ENCODE peak calls at places on chromosomes 16 and 17, in six cellular contexts. L is adrenal gland, P is heart left ventricle, R is tibial nerve, N is testis, T is stomach. M is an unnamed sample.

GRCh38 chr17:66437466-66438026 is 135.1 kb downstream of the PRKCA start:
- DNase-seq in L (no peak), P (no peak), R (no peak), N (no peak), T (no peak), M (no peak)

GRCh38 chr17:40818733-40819527 is 3.5 kb downstream of the KRT10 start:
- DNase-seq in L (peak), P (peak), R (peak), N (peak), T (peak), M (peak)

GRCh38 chr17:40378966-40379365 is 14.4 kb upstream of the GJD3 start:
- DNase-seq in L (no peak), P (no peak), R (no peak), N (no peak), T (no peak), M (no peak)

GRCh38 chr16:14186007-14186953 is 115.2 kb downstream of the MRTFB start:
- DNase-seq in L (no peak), P (peak), R (no peak), N (no peak), T (no peak), M (peak)

GRCh38 chr16:74868501-74868900 is 93.9 kb upstream of the FA2H start:
- DNase-seq in L (no peak), P (no peak), R (no peak), N (no peak), T (no peak), M (no peak)

GRCh38 chr16:49048557-49048956 is 233.1 kb downstream of the CBLN1 start:
- DNase-seq in L (no peak), P (no peak), R (no peak), N (no peak), T (no peak), M (no peak)

GRCh38 chr16:46650224-46650623 is 29.0 kb upstream of the SHCBP1 start:
- DNase-seq in L (no peak), P (no peak), R (no peak), N (no peak), T (no peak), M (no peak)

GRCh38 chr16:56424791-56425438 is 430 bp downstream of the AMFR start:
- DNase-seq in L (no peak), P (peak), R (no peak), N (peak), T (no peak), M (peak)

GRCh38 chr16:1310832-1311200 is 1.4 kb downstream of the UBE2I start:
- DNase-seq in L (no peak), P (no peak), R (no peak), N (no peak), T (peak), M (no peak)

GRCh38 chr17:38906429-38907172 is 18.8 kb upstream of the LASP1NB start:
- DNase-seq in L (no peak), P (no peak), R (no peak), N (no peak), T (no peak), M (no peak)

GRCh38 chr16:64952177-64952576 is 169.7 kb downstream of the CDH11 start:
- DNase-seq in L (no peak), P (no peak), R (no peak), N (no peak), T (no peak), M (no peak)

GRCh38 chr16:54285414-54286066 is 1.0 kb downstream of the IRX3 start:
- DNase-seq in L (no peak), P (peak), R (no peak), N (no peak), T (peak), M (no peak)

GRCh38 chr17:82246365-82247174 is 17.7 kb downstream of the SLC16A3 start:
- DNase-seq in L (peak), P (peak), R (no peak), N (peak), T (peak), M (no peak)

GRCh38 chr16:30998852-30999761 is 11.3 kb downstream of the STX1B start:
- DNase-seq in L (no peak), P (peak), R (no peak), N (no peak), T (no peak), M (no peak)

GRCh38 chr17:2707721-2708584 is 3.6 kb downstream of the CLUH start:
- DNase-seq in L (peak), P (peak), R (no peak), N (peak), T (peak), M (peak)

GRCh38 chr16:57411362-57411976 is 6.9 kb downstream of the CCL17 start:
- DNase-seq in L (no peak), P (no peak), R (no peak), N (no peak), T (no peak), M (no peak)

GRCh38 chr17:57484081-57484666 is 227.9 kb downstream of the MSI2 start:
- DNase-seq in L (no peak), P (no peak), R (no peak), N (no peak), T (no peak), M (no peak)

GRCh38 chr17:39110435-39111136 is 40.9 kb downstream of the PLXDC1 start:
- DNase-seq in L (no peak), P (no peak), R (no peak), N (no peak), T (peak), M (peak)

GRCh38 chr16:55944377-55944802 is 69.2 kb upstream of the CES5A start:
- DNase-seq in L (peak), P (peak), R (peak), N (peak), T (peak), M (peak)

GRCh38 chr17:74569392-74570003 is 2.2 kb upstream of the CD300H start:
- DNase-seq in L (peak), P (peak), R (no peak), N (peak), T (peak), M (peak)

GRCh38 chr16:65489531-65490023 is 367.7 kb upstream of the CDH11 start:
- DNase-seq in L (no peak), P (no peak), R (no peak), N (no peak), T (no peak), M (no peak)

GRCh38 chr17:28867276-28867675 is 12.5 kb downstream of the ERAL1 start:
- DNase-seq in L (no peak), P (no peak), R (no peak), N (no peak), T (no peak), M (no peak)

GRCh38 chr16:66278111-66278531 is 88.4 kb upstream of the CDH5 start:
- DNase-seq in L (no peak), P (no peak), R (no peak), N (no peak), T (peak), M (no peak)

GRCh38 chr16:12186774-12187335 is 210.3 kb downstream of the SNX29 start:
- DNase-seq in L (no peak), P (no peak), R (no peak), N (no peak), T (no peak), M (no peak)

GRCh38 chr16:24845726-24846547 is at the start of gene SLC5A11:
- DNase-seq in L (peak), P (no peak), R (no peak), N (no peak), T (no peak), M (no peak)

GRCh38 chr16:27816561-27816960 is 247.0 kb downstream of the GSG1L start:
- DNase-seq in L (no peak), P (no peak), R (no peak), N (no peak), T (no peak), M (no peak)

GRCh38 chr17:10226930-10227695 is 28.7 kb upstream of the GAS7 start:
- DNase-seq in L (peak), P (peak), R (no peak), N (peak), T (peak), M (no peak)

GRCh38 chr16:80300876-80301275 is 239.9 kb upstream of the DYNLRB2 start:
- DNase-seq in L (no peak), P (no peak), R (no peak), N (no peak), T (no peak), M (no peak)

GRCh38 chr16:77596243-77596642 is 126.1 kb upstream of the NUDT7 start:
- DNase-seq in L (no peak), P (no peak), R (no peak), N (no peak), T (no peak), M (no peak)
- TF ChIP-seq POLR2A in L (no peak), P (no peak), R (no peak), N (no peak), T (no peak), M (no peak)

GRCh38 chr16:85675528-85675927 is 13.2 kb downstream of the GINS2 start:
- DNase-seq in L (no peak), P (no peak), R (no peak), N (no peak), T (no peak), M (no peak)

GRCh38 chr16:85674828-85675227 is 13.9 kb downstream of the GINS2 start:
- DNase-seq in L (no peak), P (no peak), R (no peak), N (no peak), T (no peak), M (no peak)

GRCh38 chr16:85676466-85676865 is 12.3 kb downstream of the GINS2 start:
- DNase-seq in L (no peak), P (no peak), R (no peak), N (no peak), T (no peak), M (no peak)

GRCh38 chr16:85673529-85674417 is 15.0 kb downstream of the GINS2 start:
- DNase-seq in L (peak), P (peak), R (no peak), N (peak), T (peak), M (peak)

GRCh38 chr16:85674418-85674755 is 14.4 kb downstream of the GINS2 start:
- DNase-seq in L (no peak), P (no peak), R (no peak), N (no peak), T (no peak), M (no peak)
- H3K27ac ChIP-seq in L (peak), P (peak), R (peak), N (peak), T (peak), M (peak)

DNA sequence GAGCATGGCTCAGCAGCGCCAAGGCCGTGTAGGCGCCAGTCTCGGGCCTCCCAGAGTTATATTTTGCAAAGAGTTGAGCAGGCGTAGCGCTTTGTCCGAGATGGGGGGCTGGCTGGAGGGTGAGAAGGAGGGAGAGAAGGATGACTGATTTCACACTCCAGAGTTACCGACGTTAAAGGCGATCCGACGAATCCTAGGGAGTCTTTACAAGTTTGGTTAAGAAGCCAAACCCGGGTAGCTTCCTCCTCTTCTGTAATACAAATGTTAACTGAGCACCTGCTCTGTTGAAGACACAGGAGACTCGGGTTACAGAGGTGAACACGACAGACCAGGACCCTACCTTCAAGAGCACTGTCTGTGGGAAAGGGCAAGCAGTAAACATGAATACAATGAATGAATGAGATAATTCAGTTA is 805 bp downstream of the POLR2A start:
- DNase-seq in L (no peak), P (no peak), R (no peak), N (no peak), T (no peak), M (no peak)
- TF ChIP-seq CTCF in L (no peak), P (no peak), R (no peak), N (peak), T (no peak), M (no peak)

GRCh38 chr17:81222906-81223757 is at the start of gene CEP131:
- DNase-seq in L (peak), P (peak), R (peak), N (peak), T (peak), M (peak)
- TF ChIP-seq POLR2A in L (no peak), P (peak), R (no peak), N (no peak), T (no peak), M (peak)

GRCh38 chr16:81696959-81697293 is 82.2 kb upstream of the PLCG2 start:
- DNase-seq in L (no peak), P (no peak), R (no peak), N (no peak), T (no peak), M (no peak)
- H3K27ac ChIP-seq in L (no peak), P (no peak), R (peak), N (no peak), T (peak), M (no peak)

M was measured in body of pancreas.